ENCODE peak calls at places on chromosomes 1 and 21, in five cellular contexts. D is AG10803, G is cardiac muscle cell, C is HFF-Myc, I is foreskin fibroblast. Y is an unnamed sample.

GRCh38 chr1:29388170-29388569 is 151.8 kb downstream of the PTPRU start:
- DNase-seq in I (no peak), C (no peak), D (no peak), G (no peak), Y (no peak)

GRCh38 chr1:233695901-233696300 is 82.0 kb downstream of the KCNK1 start:
- DNase-seq in I (no peak), G (no peak), C (no peak), D (no peak), Y (no peak)

GRCh38 chr21:38930838-38931237 is 125.1 kb downstream of the ETS2 start:
- DNase-seq in I (peak; percentile 90), D (peak; percentile 72), G (no peak), C (no peak), Y (peak; percentile 79)

GRCh38 chr1:223714849-223715709 is 2.7 kb downstream of the CAPN2 start:
- DNase-seq in G (no peak), D (peak; percentile 73), I (peak; percentile 95), C (peak; percentile 87), Y (peak; percentile 98)

GRCh38 chr1:113874017-113874879 is 2.7 kb upstream of the PTPN22 start:
- DNase-seq in D (peak; percentile 11), G (no peak), I (no peak), C (no peak), Y (peak; percentile 83)

GRCh38 chr21:20523191-20523590 is 475.0 kb upstream of the NCAM2 start:
- DNase-seq in C (no peak), G (no peak), D (no peak), I (no peak), Y (no peak)

GRCh38 chr1:5811419-5811818 is 180.8 kb downstream of the NPHP4 start:
- DNase-seq in I (no peak), D (no peak), G (no peak), C (no peak), Y (no peak)

GRCh38 chr1:204782118-204782700 is 88.5 kb upstream of the NFASC start:
- DNase-seq in C (no peak), G (no peak), I (peak; percentile 8), D (peak; percentile 72), Y (no peak)

GRCh38 chr21:44354775-44355771 is 1.7 kb downstream of the TRPM2 start:
- DNase-seq in G (no peak), I (no peak), C (no peak), D (no peak), Y (no peak)

GRCh38 chr1:248631354-248632041 is 3.4 kb downstream of the OR2T11 start:
- DNase-seq in C (no peak), G (no peak), I (peak; percentile 4), D (peak; percentile 2), Y (peak; percentile 28)

GRCh38 chr1:93180723-93181613 is at the start of gene CCDC18:
- DNase-seq in G (no peak), I (peak; percentile 47), D (peak; percentile 8), C (no peak), Y (peak; percentile 73)

GRCh38 chr1:9326596-9326995 is 33.9 kb downstream of the SPSB1 start:
- DNase-seq in D (peak; percentile 85), C (no peak), G (no peak), I (peak; percentile 76), Y (no peak)

GRCh38 chr1:26166719-26167281 is 2.0 kb downstream of the C1orf232 start:
- DNase-seq in D (no peak), C (no peak), G (no peak), I (no peak), Y (no peak)

GRCh38 chr1:26162220-26162703 is 3.4 kb downstream of the FAM110D start:
- DNase-seq in G (no peak), C (no peak), D (no peak), I (no peak), Y (no peak)

GRCh38 chr1:26163684-26164035 is 4.8 kb downstream of the FAM110D start:
- DNase-seq in I (no peak), C (no peak), G (no peak), D (no peak), Y (no peak)

GRCh38 chr1:26165126-26165892 is 3.5 kb downstream of the C1orf232 start:
- DNase-seq in G (no peak), I (no peak), C (no peak), D (no peak), Y (no peak)

DNA sequence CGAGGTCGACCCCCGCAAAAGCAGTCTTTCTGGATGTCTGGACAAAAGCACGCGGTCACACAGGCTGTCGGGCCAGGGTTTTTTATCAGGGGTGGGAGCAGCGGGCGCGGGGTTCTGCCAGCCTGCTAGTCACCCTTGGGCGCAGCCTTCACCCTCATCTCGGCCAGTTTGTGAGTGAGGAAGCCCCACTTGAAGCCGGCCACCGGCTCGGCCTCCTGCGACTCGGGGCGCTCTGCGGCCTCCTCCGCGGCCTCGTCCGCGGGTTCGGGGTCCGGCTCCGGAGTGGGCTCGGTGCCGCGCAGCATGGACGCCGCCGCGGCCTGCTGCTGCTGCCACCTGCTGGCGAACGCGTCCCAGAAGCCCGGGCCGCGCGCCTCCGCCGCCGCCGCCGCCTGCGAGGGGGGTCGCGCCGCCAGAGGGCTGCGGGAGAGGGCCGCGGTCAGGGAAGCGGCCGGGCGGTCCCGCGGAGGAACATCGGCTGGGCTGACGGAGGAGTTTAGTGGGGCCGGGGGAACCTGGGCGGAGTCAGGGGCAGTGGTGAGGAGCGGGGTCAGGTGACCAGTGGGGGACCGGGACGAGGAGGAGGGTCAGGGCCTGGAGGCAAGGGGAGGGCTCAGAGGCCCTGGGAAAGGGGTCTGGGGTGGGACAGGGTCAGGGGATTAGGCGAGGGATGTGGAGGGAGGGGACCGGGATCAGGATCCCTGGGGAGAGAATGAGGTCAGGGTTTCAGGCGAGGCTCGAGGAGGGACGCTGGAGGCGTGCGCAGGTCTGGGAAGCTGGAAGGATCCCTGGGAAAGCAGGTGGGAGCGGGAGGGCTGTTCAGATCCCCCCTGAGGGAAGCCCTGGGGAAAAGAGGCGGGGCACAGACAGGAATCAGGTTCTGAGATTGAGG is 4.5 kb downstream of the C1orf232 start:
- DNase-seq in I (peak; percentile 69), G (peak; percentile 79), C (no peak), D (peak; percentile 8), Y (peak; percentile 26)
- H3K4me3 ChIP-seq in I (peak overlapping the region; percentile 35), G (peak overlapping the region; percentile 30), C (peak overlapping the region; percentile 25), D (peak overlapping the region; percentile 45), Y (peak overlapping the region; percentile 37)

DNA sequence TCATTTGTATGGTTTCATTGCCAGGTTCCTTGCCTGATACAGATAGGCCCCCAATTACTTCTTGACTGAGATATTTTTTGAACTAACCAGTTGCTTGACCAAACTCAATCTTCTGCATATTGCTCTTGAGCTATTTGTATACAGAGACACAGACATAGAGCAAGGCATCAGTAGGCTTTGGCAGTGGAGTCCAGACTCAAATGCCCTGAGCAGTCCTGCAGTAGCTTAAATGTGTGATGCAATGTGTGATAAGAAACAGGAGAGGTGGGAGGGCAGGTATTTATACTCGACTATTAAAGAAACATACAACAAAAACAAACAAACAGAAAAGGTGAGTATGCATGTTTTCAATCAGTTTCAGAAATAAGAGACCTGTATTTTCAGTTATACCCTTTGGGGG is 197.9 kb upstream of the DAB1 start:
- DNase-seq in I (no peak), C (no peak), D (no peak), G (no peak), Y (no peak)
- TF ChIP-seq CTCF in I (no peak), C (no peak), D (no peak), G (no peak), Y (no peak)

GRCh38 chr21:42063578-42064521 is 7.3 kb upstream of the UMODL1 start:
- DNase-seq in G (no peak), I (no peak), D (no peak), C (no peak), Y (peak; percentile 86)

GRCh38 chr21:42061866-42062542 is 9.1 kb upstream of the UMODL1 start:
- DNase-seq in C (no peak), G (no peak), D (no peak), I (no peak), Y (no peak)

GRCh38 chr21:42063206-42063577 is 7.9 kb upstream of the UMODL1 start:
- DNase-seq in I (no peak), D (no peak), C (no peak), G (no peak), Y (no peak)

GRCh38 chr21:42061195-42061865 is 9.8 kb upstream of the UMODL1 start:
- DNase-seq in I (no peak), D (no peak), C (no peak), G (no peak), Y (no peak)

GRCh38 chr21:42062543-42063022 is 8.5 kb upstream of the UMODL1 start:
- DNase-seq in G (no peak), D (no peak), C (no peak), I (no peak), Y (no peak)
- H3K4me3 ChIP-seq in G (no peak overlapping the region), D (no peak overlapping the region), C (no peak overlapping the region), I (no peak overlapping the region), Y (no peak overlapping the region)

GRCh38 chr1:70745199-70745598 is 302.4 kb downstream of the PTGER3 start:
- DNase-seq in I (peak; percentile 6), D (no peak), C (no peak), G (no peak), Y (peak; percentile 20)
- TF ChIP-seq CTCF in I (peak; percentile 23), D (peak; percentile 59), C (no peak), G (peak; percentile 7), Y (peak; percentile 39)

DNA sequence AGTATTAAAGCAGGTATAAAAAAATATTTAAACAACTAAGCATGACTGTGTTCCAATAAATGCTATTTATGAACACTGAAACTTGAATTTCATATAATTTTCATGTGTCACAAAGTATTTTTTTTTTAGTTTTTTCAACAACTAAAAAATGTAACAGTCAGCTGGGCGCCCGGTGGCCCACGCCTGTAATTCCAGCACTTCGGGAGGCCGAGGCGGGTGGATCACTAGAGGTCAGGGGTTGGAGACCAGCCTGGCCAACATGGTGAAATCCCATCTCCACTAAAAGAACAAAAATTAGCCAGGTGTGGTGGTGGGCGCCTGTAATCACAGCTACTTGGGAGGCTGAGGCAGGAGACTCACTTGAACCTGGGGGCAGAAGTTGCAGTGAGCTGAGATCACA is 42.4 kb downstream of the RWDD3 start:
- DNase-seq in I (no peak), G (no peak), C (no peak), D (no peak), Y (no peak)
- H3K4me3 ChIP-seq in I (no peak overlapping the region), G (no peak overlapping the region), C (no peak overlapping the region), D (no peak overlapping the region), Y (no peak overlapping the region)

GRCh38 chr1:232306269-232306911 is 323.5 kb downstream of the SIPA1L2 start:
- DNase-seq in G (peak; percentile 21), D (no peak), C (no peak), I (no peak), Y (no peak)
- TF ChIP-seq CTCF in G (peak; percentile 39), D (peak; percentile 9), C (no peak), I (no peak), Y (peak; percentile 14)

DNA sequence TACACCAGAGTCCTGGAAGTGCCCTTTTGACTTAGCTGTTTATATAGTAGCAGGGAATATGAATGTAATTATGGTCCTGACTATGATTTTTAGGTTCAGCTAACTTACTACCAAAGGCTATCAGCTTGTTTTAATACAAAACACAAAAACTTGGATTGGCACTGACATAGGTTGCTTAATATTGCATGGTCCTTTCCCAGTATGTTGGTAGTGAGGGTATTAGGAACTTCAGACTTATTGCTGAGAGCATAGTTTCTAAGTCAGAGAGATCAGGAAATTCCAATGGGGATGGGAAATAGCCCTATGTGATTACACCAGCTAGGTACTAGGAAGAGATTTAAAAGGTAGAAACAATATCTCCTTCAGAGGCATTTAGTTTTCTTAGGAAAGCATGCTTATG is 7.7 kb downstream of the ARID1A start:
- DNase-seq in C (no peak), G (no peak), D (peak; percentile 65), I (peak; percentile 47), Y (no peak)
- H3K4me3 ChIP-seq in C (no peak overlapping the region), G (no peak overlapping the region), D (no peak overlapping the region), I (no peak overlapping the region), Y (no peak overlapping the region)